ENCODE peak calls at places on chromosomes 7 and 10, in six cellular contexts. L is GM12891, K is HepG2, X is K562, A is GM12878, Q is H1. R is an unnamed sample.

GRCh38 chr7:138857728-138858127 is 59.7 kb upstream of the ATP6V0A4 start:
- DNase-seq in L (no peak), X (no peak), Q (no peak), K (no peak), A (no peak), R (no peak)

GRCh38 chr7:133230591-133231194 is 22.2 kb upstream of the EXOC4 start:
- DNase-seq in A (no peak), Q (peak; percentile 72), K (peak; percentile 36), L (peak; percentile 22), X (peak; percentile 74), R (no peak)

GRCh38 chr10:59648711-59649201 is 60.9 kb downstream of the SLC16A9 start:
- DNase-seq in A (no peak), L (no peak), K (no peak), X (no peak), Q (no peak), R (no peak)

GRCh38 chr10:70856454-70856853 is 31.9 kb downstream of the PCBD1 start:
- DNase-seq in L (no peak), A (no peak), Q (no peak), K (no peak), X (no peak), R (no peak)

GRCh38 chr10:70232155-70232858 is 922 bp downstream of the PPA1 start:
- DNase-seq in Q (peak; percentile 52), X (peak; percentile 54), A (no peak), K (peak; percentile 71), L (no peak), R (no peak)

GRCh38 chr10:26494018-26494417 is 55.9 kb downstream of the APBB1IP start:
- DNase-seq in L (no peak), Q (no peak), K (no peak), X (no peak), A (no peak), R (no peak)

GRCh38 chr10:49347342-49347741 is 48.4 kb downstream of the C10orf71 start:
- DNase-seq in X (no peak), Q (no peak), A (no peak), L (no peak), K (no peak), R (no peak)

GRCh38 chr10:81068446-81068845 is 530.7 kb downstream of the SH2D4B start:
- DNase-seq in X (no peak), A (no peak), K (no peak), L (no peak), Q (no peak), R (no peak)

GRCh38 chr7:151125835-151126481 is 39.7 kb downstream of the AGAP3 start:
- DNase-seq in X (peak; percentile 55), Q (peak; percentile 82), L (no peak), A (no peak), K (no peak), R (no peak)

GRCh38 chr10:116783011-116783655 is 40.8 kb upstream of the HSPA12A start:
- DNase-seq in K (no peak), L (no peak), X (no peak), A (no peak), Q (no peak), R (no peak)

GRCh38 chr7:20112646-20113045 is 104.5 kb downstream of the MACC1 start:
- DNase-seq in X (no peak), A (no peak), L (no peak), K (no peak), Q (no peak), R (no peak)

GRCh38 chr7:44473295-44473694 is 17.2 kb downstream of the NUDCD3 start:
- DNase-seq in L (no peak), A (no peak), K (peak; percentile 92), X (no peak), Q (no peak), R (no peak)

GRCh38 chr10:79149662-79150443 is 81.1 kb downstream of the ZMIZ1 start:
- DNase-seq in X (peak; percentile 93), A (no peak), L (peak; percentile 94), Q (no peak), K (no peak), R (peak; percentile 79)

GRCh38 chr7:102432476-102433318 is 678 bp upstream of the ORAI2 start:
- DNase-seq in X (peak; percentile 44), L (no peak), Q (no peak), K (no peak), A (no peak), R (no peak)

GRCh38 chr7:146119016-146119415 is 2.4 kb downstream of the CNTNAP2 start:
- DNase-seq in A (no peak), K (no peak), X (no peak), L (no peak), Q (no peak), R (no peak)

GRCh38 chr10:132517951-132518521 is 19.6 kb upstream of the INPP5A start:
- DNase-seq in L (no peak), K (peak; percentile 60), X (peak; percentile 27), A (no peak), Q (peak; percentile 74), R (no peak)

GRCh38 chr7:98771519-98772241 is 98.1 kb downstream of the TMEM130 start:
- DNase-seq in A (peak; percentile 35), K (peak; percentile 42), L (no peak), Q (no peak), X (no peak), R (no peak)

GRCh38 chr10:62817120-62817762 is 1.1 kb upstream of the EGR2 start:
- DNase-seq in Q (peak; percentile 59), K (no peak), A (no peak), X (peak; percentile 81), L (peak; percentile 47), R (peak; percentile 52)

GRCh38 chr10:62819521-62819920 is 3.4 kb upstream of the EGR2 start:
- DNase-seq in X (no peak), K (no peak), L (no peak), Q (no peak), A (no peak), R (no peak)

GRCh38 chr10:62818426-62819011 is 2.4 kb upstream of the EGR2 start:
- DNase-seq in X (peak; percentile 34), Q (peak; percentile 81), A (no peak), L (no peak), K (no peak), R (no peak)

GRCh38 chr10:62816179-62817119 is at the start of gene EGR2:
- DNase-seq in L (peak; percentile 85), K (peak; percentile 86), A (peak; percentile 92), X (peak; percentile 83), Q (peak; percentile 89), R (peak; percentile 84)

DNA sequence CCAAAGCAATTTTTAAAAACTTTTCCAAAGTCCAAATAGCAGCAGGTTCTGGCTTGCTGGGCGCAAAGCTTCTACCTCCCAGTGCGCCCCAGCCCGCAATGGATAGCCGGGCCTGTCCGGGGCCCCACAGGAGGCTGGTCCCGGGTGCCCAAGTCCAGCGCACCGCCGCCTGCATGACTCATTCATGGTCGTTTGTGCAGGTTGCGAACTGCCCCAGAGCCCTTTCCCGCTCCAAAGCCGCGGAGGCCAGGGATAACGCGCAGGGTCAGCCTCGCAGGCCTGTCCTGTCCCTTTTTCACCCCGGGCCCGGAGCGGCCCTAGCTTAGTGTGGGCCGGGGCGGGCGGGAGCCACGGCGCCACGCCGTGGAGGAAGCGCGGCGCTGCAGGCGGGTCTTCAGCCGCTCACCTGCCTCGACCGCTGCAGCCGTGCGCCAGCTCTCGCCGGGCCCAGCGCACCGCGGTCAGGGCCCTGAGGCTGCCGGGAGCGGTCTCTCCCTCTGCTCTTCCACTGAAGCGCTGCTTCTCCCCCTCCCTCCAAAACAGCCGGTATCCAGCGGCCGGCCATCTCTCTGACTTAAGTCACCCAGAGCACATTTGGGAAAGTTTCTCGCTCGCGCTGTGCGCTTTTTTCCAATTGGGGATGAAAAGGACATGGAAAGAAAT is 1.7 kb upstream of the EGR2 start:
- DNase-seq in L (peak; percentile 81), Q (no peak), K (peak; percentile 54), X (peak; percentile 86), A (no peak), R (peak; percentile 84)
- TF ChIP-seq POLR2AphosphoS5 in L (no peak), Q (no peak), K (no peak), X (no peak), A (no peak), R (no peak)

GRCh38 chr10:3775671-3776551 is 9.1 kb downstream of the KLF6 start:
- DNase-seq in Q (peak; percentile 56), L (no peak), K (no peak), A (no peak), X (no peak), R (no peak)
- TF ChIP-seq POLR2A in Q (no peak), L (peak; percentile 97), K (peak; percentile 64), A (peak; percentile 84), X (peak; percentile 70), R (peak; percentile 93)

GRCh38 chr7:91911121-91911520 is 29.5 kb upstream of the AKAP9 start:
- DNase-seq in Q (no peak), X (no peak), K (no peak), A (no peak), L (no peak), R (no peak)

GRCh38 chr7:91916068-91916440 is 24.6 kb upstream of the AKAP9 start:
- DNase-seq in L (no peak), K (no peak), Q (no peak), A (no peak), X (no peak), R (no peak)

GRCh38 chr7:91913612-91914011 is 27.1 kb upstream of the AKAP9 start:
- DNase-seq in A (no peak), X (no peak), L (no peak), K (no peak), Q (no peak), R (no peak)

GRCh38 chr7:91915401-91916067 is 25.1 kb upstream of the AKAP9 start:
- DNase-seq in L (no peak), Q (no peak), A (no peak), K (no peak), X (no peak), R (no peak)

DNA sequence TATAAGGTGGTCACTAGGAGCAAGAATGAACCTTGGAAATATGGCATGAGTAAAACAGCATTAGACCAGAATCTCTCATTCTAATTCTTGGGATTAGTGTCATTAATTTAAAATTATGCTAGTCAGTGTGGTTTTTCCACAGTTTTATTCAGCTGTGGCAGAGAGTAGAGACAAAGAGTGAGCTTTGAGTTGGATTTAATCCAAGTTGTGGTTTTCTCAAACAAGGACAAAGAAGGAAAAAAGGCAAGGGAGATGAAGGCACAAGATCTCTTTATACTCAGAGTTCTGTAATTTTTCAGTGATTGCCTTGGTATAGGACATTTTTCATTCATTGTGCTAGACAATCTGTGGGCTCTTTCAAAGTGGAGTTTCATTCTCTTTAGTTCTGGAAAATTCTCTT is 28.2 kb upstream of the AKAP9 start:
- DNase-seq in L (no peak), A (no peak), Q (no peak), K (no peak), X (no peak), R (no peak)
- TF ChIP-seq TAF1 in L (no peak), A (no peak), Q (no peak), K (no peak), X (no peak), R (no peak)

GRCh38 chr7:27167170-27167505 is 1.8 kb upstream of the HOXA9 start:
- DNase-seq in K (no peak), X (no peak), A (no peak), L (no peak), Q (no peak), R (no peak)
- TF ChIP-seq POLR2AphosphoS5 in K (no peak), X (no peak), A (no peak), L (no peak), Q (no peak), R (no peak)

R was measured in GM12892.